ENCODE peak calls at places on chromosome 12, in five cellular contexts. N is NCI-H1092 treated with DMSO at 0.1 percent for 48 hours; U is AG10803; V is CD8-positive, alpha-beta T cell; R is heart left ventricle. Q is an unnamed sample.

GRCh38 chr12:78120866-78121590 is 290.3 kb downstream of the NAV3 start:
- DNase-seq in R (no peak), V (no peak), U (peak; percentile 49), N (no peak), Q (peak; percentile 9)

GRCh38 chr12:46439793-46440511 is 67.4 kb upstream of the SLC38A2 start:
- DNase-seq in R (no peak), N (no peak), U (no peak), V (no peak), Q (no peak)

GRCh38 chr12:63163542-63163941 is 12.5 kb upstream of the AVPR1A start:
- DNase-seq in N (no peak), U (no peak), R (no peak), V (no peak), Q (peak; percentile 53)

GRCh38 chr12:119448737-119449136 is 114.2 kb downstream of the CCDC60 start:
- DNase-seq in N (peak; percentile 73), R (no peak), V (no peak), U (no peak), Q (peak; percentile 2)

GRCh38 chr12:64400041-64400440 is 4.2 kb upstream of the XPOT start:
- DNase-seq in R (no peak), U (peak; percentile 25), V (no peak), N (no peak), Q (no peak)

GRCh38 chr12:131066886-131067490 is 113.3 kb downstream of the ADGRD1 start:
- DNase-seq in U (no peak), N (no peak), V (no peak), R (no peak), Q (no peak)

GRCh38 chr12:65834146-65834935 is 10.1 kb downstream of the HMGA2 start:
- DNase-seq in V (no peak), U (no peak), R (no peak), N (no peak), Q (no peak)

GRCh38 chr12:25433581-25434325 is 119.3 kb downstream of the LMNTD1 start:
- DNase-seq in V (no peak), R (no peak), U (no peak), N (no peak), Q (peak; percentile 22)

GRCh38 chr12:16585781-16586180 is 20.2 kb downstream of the LMO3 start:
- DNase-seq in V (no peak), R (no peak), N (no peak), U (no peak), Q (no peak)

GRCh38 chr12:75814856-75815754 is 216.5 kb downstream of the PHLDA1 start:
- DNase-seq in V (no peak), U (peak; percentile 97), R (no peak), N (no peak), Q (peak; percentile 97)

GRCh38 chr12:115776399-115776798 is 501.1 kb downstream of the MED13L start:
- DNase-seq in V (no peak), R (no peak), N (no peak), U (no peak), Q (no peak)

GRCh38 chr12:31736472-31736871 is 7.7 kb upstream of the AMN1 start:
- DNase-seq in R (no peak), U (peak; percentile 83), N (no peak), V (peak; percentile 58), Q (peak; percentile 88)

GRCh38 chr12:219891-220352 is 6.0 kb upstream of the SLC6A12 start:
- DNase-seq in R (peak; percentile 80), U (peak; percentile 37), V (peak; percentile 20), N (peak; percentile 71), Q (peak; percentile 50)

GRCh38 chr12:100868487-100868886 is 73.9 kb downstream of the ANO4 start:
- DNase-seq in N (no peak), R (no peak), V (no peak), U (peak; percentile 64), Q (peak; percentile 46)

Q was measured in renal cortical epithelial cell.